ENCODE peak calls at places on chromosomes 3 and 15, in four cellular contexts. One of them, this sample, is unnamed.

GRCh38 chr15:63188247-63188936 is 1.0 kb upstream of the RAB8B start:
- DNase-seq in AG04450: no peak
- DNase-seq in cardiac muscle cell: no peak
- DNase-seq in kidney: no peak
- DNase-seq in this sample: no peak

GRCh38 chr15:60035344-60035743 is 31.2 kb downstream of the FOXB1 start:
- DNase-seq in kidney: no peak
- DNase-seq in AG04450: no peak
- DNase-seq in cardiac muscle cell: no peak
- DNase-seq in this sample: no peak

GRCh38 chr3:129010316-129010956 is 9.3 kb downstream of the EFCC1 start:
- DNase-seq in cardiac muscle cell: no peak
- DNase-seq in kidney: peak
- DNase-seq in AG04450: no peak
- DNase-seq in this sample: no peak

GRCh38 chr3:109804697-109805096 is 467.4 kb upstream of the DPPA4 start:
- DNase-seq in kidney: no peak
- DNase-seq in AG04450: no peak
- DNase-seq in cardiac muscle cell: no peak
- DNase-seq in this sample: no peak

GRCh38 chr3:196326936-196327335 is 8.9 kb upstream of the DYNLT2B start:
- DNase-seq in cardiac muscle cell: no peak
- DNase-seq in kidney: no peak
- DNase-seq in AG04450: no peak
- DNase-seq in this sample: no peak

GRCh38 chr15:75232252-75232813 is 25.8 kb upstream of the GOLGA6C start:
- DNase-seq in kidney: peak
- DNase-seq in AG04450: no peak
- DNase-seq in cardiac muscle cell: no peak
- DNase-seq in this sample: no peak

GRCh38 chr3:65641041-65641440 is 397.7 kb downstream of the MAGI1 start:
- DNase-seq in AG04450: no peak
- DNase-seq in kidney: no peak
- DNase-seq in cardiac muscle cell: no peak
- DNase-seq in this sample: no peak

GRCh38 chr3:194137314-194138097 is 1.6 kb downstream of the HES1 start:
- DNase-seq in cardiac muscle cell: peak
- DNase-seq in kidney: peak
- DNase-seq in AG04450: no peak
- DNase-seq in this sample: no peak

GRCh38 chr3:138371070-138371950 is 22.9 kb downstream of the MRAS start:
- DNase-seq in cardiac muscle cell: no peak
- DNase-seq in AG04450: no peak
- DNase-seq in kidney: no peak
- DNase-seq in this sample: no peak

GRCh38 chr3:160136421-160136820 is 88.8 kb upstream of the C3orf80 start:
- DNase-seq in cardiac muscle cell: no peak
- DNase-seq in AG04450: no peak
- DNase-seq in kidney: no peak
- DNase-seq in this sample: no peak

GRCh38 chr3:66991478-66991877 is 6.6 kb upstream of the KBTBD8 start:
- DNase-seq in kidney: no peak
- DNase-seq in cardiac muscle cell: peak
- DNase-seq in AG04450: peak
- DNase-seq in this sample: no peak

GRCh38 chr3:66986406-66986805 is 11.7 kb upstream of the KBTBD8 start:
- DNase-seq in cardiac muscle cell: no peak
- DNase-seq in AG04450: no peak
- DNase-seq in kidney: no peak
- DNase-seq in this sample: no peak

GRCh38 chr3:66989241-66989640 is 8.9 kb upstream of the KBTBD8 start:
- DNase-seq in AG04450: no peak
- DNase-seq in kidney: no peak
- DNase-seq in cardiac muscle cell: peak
- DNase-seq in this sample: no peak

GRCh38 chr3:66993082-66993481 is 5.0 kb upstream of the KBTBD8 start:
- DNase-seq in kidney: no peak
- DNase-seq in cardiac muscle cell: no peak
- DNase-seq in AG04450: no peak
- DNase-seq in this sample: no peak

DNA sequence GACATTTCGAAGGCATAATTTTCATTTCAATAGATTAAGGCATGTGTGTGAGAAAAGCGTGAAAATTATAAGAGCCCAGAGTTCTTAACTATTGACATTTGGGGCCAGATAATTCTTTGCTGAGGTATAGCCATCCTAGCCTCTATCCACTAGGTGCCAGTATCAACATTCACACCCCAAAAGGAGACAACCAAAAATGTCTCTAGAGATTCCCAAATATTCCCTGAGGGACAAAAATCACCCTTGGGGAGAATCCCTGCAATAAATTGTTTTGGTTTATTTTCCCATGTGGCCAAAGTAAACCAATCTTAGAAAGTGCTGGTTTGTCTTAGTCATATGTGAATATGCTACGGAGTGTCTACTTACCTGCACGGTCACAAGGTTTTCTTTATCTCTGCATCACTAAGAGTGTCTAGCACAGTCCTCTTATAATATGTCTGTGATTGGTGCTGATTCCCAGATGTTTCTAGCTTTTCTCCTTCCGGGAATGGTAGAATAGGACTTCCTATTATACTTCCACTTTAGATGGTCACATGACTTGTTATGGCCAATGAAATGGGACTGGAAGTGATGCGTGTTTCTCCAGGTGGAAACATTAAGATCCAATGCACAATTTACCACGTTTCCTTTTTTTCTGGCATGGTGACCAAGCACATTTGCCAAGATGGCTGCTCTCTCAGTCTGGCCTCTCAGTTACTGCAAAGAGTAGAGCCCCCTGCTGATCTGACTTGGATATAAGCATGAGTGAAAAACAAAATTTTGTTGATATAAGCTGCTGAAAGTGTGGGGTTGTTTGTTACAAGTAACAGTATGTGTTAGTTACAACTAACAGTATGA is 8.0 kb upstream of the KBTBD8 start:
- DNase-seq in cardiac muscle cell: peak
- DNase-seq in kidney: no peak
- DNase-seq in AG04450: no peak
- DNase-seq in this sample: no peak
- TF ChIP-seq CTCF in cardiac muscle cell: peak
- TF ChIP-seq CTCF in kidney: no peak
- TF ChIP-seq CTCF in AG04450: peak
- TF ChIP-seq CTCF in this sample: peak

DNA sequence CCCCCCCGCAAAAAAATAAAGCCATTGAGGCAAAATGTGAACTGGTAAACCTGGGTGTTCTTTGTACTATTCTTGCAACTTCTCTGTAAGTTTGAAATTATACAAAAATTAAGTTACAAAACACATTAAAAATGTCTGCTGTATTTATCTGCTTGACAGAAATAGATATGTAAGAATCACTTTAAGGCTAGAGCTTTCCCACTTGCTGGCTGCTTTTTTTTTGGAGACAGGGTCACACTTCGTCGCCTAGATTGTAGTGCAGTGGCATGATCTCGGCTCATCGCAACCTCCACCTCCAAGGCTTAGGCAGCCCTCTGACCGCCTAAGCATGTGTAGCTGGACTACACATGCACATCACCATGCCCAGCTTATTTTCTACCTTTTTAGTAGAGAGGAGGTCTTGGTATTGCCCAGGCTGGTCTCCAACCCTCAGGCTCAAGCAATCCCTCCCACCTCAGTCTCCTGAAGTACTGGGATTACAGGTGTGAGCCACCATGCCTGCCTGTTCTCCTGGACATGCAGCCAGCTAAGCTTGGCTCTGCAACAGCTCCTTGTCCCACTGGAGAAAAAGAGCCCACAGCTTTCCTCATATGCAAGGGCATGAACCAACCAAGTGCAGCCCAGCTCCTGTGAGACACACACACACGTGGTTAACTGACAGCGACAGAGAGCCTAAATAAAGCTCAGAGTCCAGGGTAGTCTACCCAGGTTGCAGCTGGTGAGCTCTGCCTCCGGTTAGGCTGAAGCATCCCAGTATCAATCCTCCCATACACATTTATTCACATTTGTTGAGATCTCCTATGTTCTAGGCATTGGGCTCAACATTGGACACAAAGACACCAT is 4.5 kb downstream of the RPS17 start:
- DNase-seq in kidney: no peak
- DNase-seq in AG04450: no peak
- DNase-seq in cardiac muscle cell: no peak
- DNase-seq in this sample: no peak
- H3K27ac ChIP-seq in kidney: no peak
- H3K27ac ChIP-seq in AG04450: peak
- H3K27ac ChIP-seq in cardiac muscle cell: peak
- H3K27ac ChIP-seq in this sample: no peak

DNA sequence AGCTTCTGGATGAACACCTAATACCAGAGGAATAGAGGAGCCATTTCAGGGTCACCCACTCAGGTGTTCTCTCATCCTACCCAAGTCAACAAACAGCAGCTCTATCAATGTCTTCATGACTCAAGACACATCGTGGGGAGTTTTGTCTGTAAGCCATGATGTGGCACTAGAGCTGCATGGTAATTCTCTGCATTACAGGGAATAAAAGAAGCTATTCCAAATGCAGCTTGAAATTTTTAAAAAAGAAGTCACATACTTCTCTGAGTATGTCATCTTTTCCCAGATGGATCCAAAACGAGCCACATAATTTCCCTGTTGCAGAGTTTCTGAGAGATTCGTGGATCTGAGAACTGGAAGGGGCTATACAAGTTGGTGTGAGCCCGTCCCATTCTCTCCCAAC is 6.1 kb upstream of the THSD4 start:
- DNase-seq in AG04450: no peak
- DNase-seq in cardiac muscle cell: peak
- DNase-seq in kidney: no peak
- DNase-seq in this sample: no peak
- TF ChIP-seq CTCF in AG04450: peak
- TF ChIP-seq CTCF in cardiac muscle cell: no peak
- TF ChIP-seq CTCF in kidney: peak
- TF ChIP-seq CTCF in this sample: no peak

GRCh38 chr3:64352596-64352989 is 127.3 kb upstream of the PRICKLE2 start:
- DNase-seq in cardiac muscle cell: no peak
- DNase-seq in kidney: no peak
- DNase-seq in AG04450: no peak
- DNase-seq in this sample: no peak

GRCh38 chr3:64353256-64353655 is 128.0 kb upstream of the PRICKLE2 start:
- DNase-seq in kidney: no peak
- DNase-seq in AG04450: peak
- DNase-seq in cardiac muscle cell: peak
- DNase-seq in this sample: no peak

GRCh38 chr3:64354221-64354620 is 129.0 kb upstream of the PRICKLE2 start:
- DNase-seq in cardiac muscle cell: no peak
- DNase-seq in AG04450: no peak
- DNase-seq in kidney: no peak
- DNase-seq in this sample: no peak

GRCh38 chr3:64355473-64355872 is 130.2 kb upstream of the PRICKLE2 start:
- DNase-seq in AG04450: no peak
- DNase-seq in cardiac muscle cell: peak
- DNase-seq in kidney: peak
- DNase-seq in this sample: no peak

DNA sequence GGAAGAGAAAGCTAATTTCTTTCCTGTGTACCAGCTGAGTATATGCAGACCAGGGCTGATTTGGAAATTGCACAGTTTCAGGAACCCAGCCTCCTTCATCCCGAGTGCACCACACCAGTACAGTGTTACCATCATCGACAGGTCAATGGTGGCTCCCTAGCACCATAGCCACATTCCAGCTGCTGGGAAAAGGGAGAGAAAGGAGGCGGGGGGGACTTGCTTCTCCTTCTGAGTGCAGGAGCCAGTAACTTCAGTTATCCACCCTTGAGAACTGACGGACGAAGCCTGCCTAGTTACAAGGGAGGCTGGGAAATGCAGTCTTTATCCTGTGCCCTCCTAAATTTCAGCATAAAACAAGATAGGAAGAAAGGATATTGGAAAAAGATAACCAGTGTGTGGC is 129.7 kb upstream of the PRICKLE2 start:
- DNase-seq in kidney: no peak
- DNase-seq in AG04450: no peak
- DNase-seq in cardiac muscle cell: no peak
- DNase-seq in this sample: no peak
- H3K27ac ChIP-seq in kidney: peak
- H3K27ac ChIP-seq in AG04450: peak
- H3K27ac ChIP-seq in cardiac muscle cell: peak
- H3K27ac ChIP-seq in this sample: no peak

GRCh38 chr3:62229908-62230307 is 143.4 kb downstream of the FEZF2 start:
- DNase-seq in cardiac muscle cell: peak
- DNase-seq in kidney: no peak
- DNase-seq in AG04450: no peak
- DNase-seq in this sample: no peak
- TF ChIP-seq CTCF in cardiac muscle cell: peak
- TF ChIP-seq CTCF in kidney: no peak
- TF ChIP-seq CTCF in AG04450: peak
- TF ChIP-seq CTCF in this sample: no peak

GRCh38 chr15:64665179-64665578 is 110.2 kb downstream of the RBPMS2 start:
- DNase-seq in cardiac muscle cell: no peak
- DNase-seq in kidney: no peak
- DNase-seq in AG04450: no peak
- DNase-seq in this sample: no peak

DNA sequence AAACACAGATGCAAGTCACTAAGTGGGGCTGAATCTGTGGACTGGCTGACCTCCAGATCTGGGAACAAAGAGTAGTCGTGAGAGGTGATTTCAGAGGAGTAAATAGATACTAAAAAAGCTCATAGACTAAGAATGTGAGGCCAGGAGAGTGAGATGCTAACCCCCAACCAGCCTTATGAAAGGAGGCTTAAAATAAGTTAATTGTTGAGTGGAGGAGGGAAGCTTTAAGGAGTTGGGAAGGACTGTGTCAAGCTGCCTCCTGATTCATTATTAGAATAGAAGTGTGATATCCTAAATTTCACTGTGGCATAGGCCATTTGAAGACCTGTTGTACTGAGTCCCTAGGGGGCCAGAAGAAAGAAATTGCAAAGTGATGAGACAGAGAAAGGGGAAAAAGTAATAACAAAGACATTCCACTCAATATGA is 107.6 kb downstream of the RBPMS2 start:
- DNase-seq in AG04450: peak
- DNase-seq in kidney: no peak
- DNase-seq in cardiac muscle cell: peak
- DNase-seq in this sample: no peak
- H3K27ac ChIP-seq in AG04450: peak
- H3K27ac ChIP-seq in kidney: no peak
- H3K27ac ChIP-seq in cardiac muscle cell: no peak
- H3K27ac ChIP-seq in this sample: no peak